ENCODE peak calls at places on chromosomes 5 and 9, in eight cellular contexts. T is WERI-Rb-1, I is nephron progenitor cell, O is left ventricle myocardium inferior, A is neural crest cell, W is foreskin fibroblast, Q is AG10803, R is esophagus squamous epithelium. S is an unnamed sample.

GRCh38 chr5:146042628-146043279 is 62.6 kb downstream of the PLAC8L1 start:
- DNase-seq in T (no peak), I (no peak), O (no peak), A (no peak), W (no peak), Q (peak; percentile 57), R (no peak), S (no peak)

GRCh38 chr5:131622633-131623032 is 12.4 kb downstream of the RAPGEF6 start:
- DNase-seq in T (no peak), I (no peak), O (no peak), A (no peak), W (peak; percentile 63), Q (peak; percentile 45), R (no peak), S (no peak)

GRCh38 chr5:180636403-180637075 is 12.9 kb downstream of the FLT4 start:
- DNase-seq in T (no peak), I (no peak), O (peak; percentile 12), A (no peak), W (no peak), Q (no peak), R (no peak), S (no peak)

GRCh38 chr5:78549043-78549442 is 99.5 kb downstream of the LHFPL2 start:
- DNase-seq in T (no peak), I (no peak), O (no peak), A (no peak), W (no peak), Q (no peak), R (no peak), S (no peak)

GRCh38 chr9:76218868-76219462 is 175.3 kb downstream of the RFK start:
- DNase-seq in T (no peak), I (peak; percentile 25), O (no peak), A (no peak), W (no peak), Q (no peak), R (no peak), S (no peak)

GRCh38 chr5:2284678-2285077 is 402.0 kb upstream of the IRX4 start:
- DNase-seq in T (no peak), I (no peak), O (no peak), A (no peak), W (no peak), Q (no peak), R (no peak), S (no peak)

GRCh38 chr5:81422671-81423070 is 28.7 kb upstream of the ACOT12 start:
- DNase-seq in T (no peak), I (no peak), O (no peak), A (no peak), W (peak; percentile 95), Q (peak; percentile 60), R (no peak), S (no peak)

GRCh38 chr5:100691545-100691944 is 156.4 kb downstream of the FAM174A start:
- DNase-seq in T (no peak), I (no peak), O (no peak), A (no peak), W (no peak), Q (no peak), R (no peak), S (no peak)

GRCh38 chr9:21294325-21294724 is 10.8 kb downstream of the IFNA5 start:
- DNase-seq in T (no peak), I (no peak), O (no peak), A (no peak), W (peak; percentile 26), Q (no peak), R (no peak), S (no peak)

GRCh38 chr5:99900302-99900811 is 634.8 kb upstream of the FAM174A start:
- DNase-seq in T (no peak), I (no peak), O (no peak), A (no peak), W (no peak), Q (no peak), R (no peak), S (no peak)

GRCh38 chr9:134049236-134049635 is 18.6 kb downstream of the BRD3 start:
- DNase-seq in T (no peak), I (no peak), O (peak; percentile 78), A (no peak), W (no peak), Q (no peak), R (no peak), S (no peak)

GRCh38 chr5:169100735-169101075 is 200.2 kb downstream of the SLIT3 start:
- DNase-seq in T (no peak), I (no peak), O (no peak), A (no peak), W (peak; percentile 62), Q (peak; percentile 81), R (no peak), S (no peak)

GRCh38 chr5:38888023-38888422 is 42.2 kb downstream of the OSMR start:
- DNase-seq in T (no peak), I (no peak), O (no peak), A (no peak), W (no peak), Q (no peak), R (no peak), S (no peak)

GRCh38 chr9:105449081-105449480 is 1.2 kb downstream of the FSD1L start:
- DNase-seq in T (no peak), I (no peak), O (no peak), A (no peak), W (no peak), Q (no peak), R (no peak), S (no peak)

GRCh38 chr5:3281346-3281745 is 314.3 kb upstream of the IRX1 start:
- DNase-seq in T (no peak), I (no peak), O (no peak), A (no peak), W (no peak), Q (no peak), R (no peak), S (no peak)

GRCh38 chr9:118963674-118964073 is 405.6 kb downstream of the BRINP1 start:
- DNase-seq in T (no peak), I (no peak), O (no peak), A (no peak), W (no peak), Q (no peak), R (no peak), S (no peak)

GRCh38 chr5:180116441-180117377 is 45.1 kb upstream of the RNF130 start:
- DNase-seq in T (no peak), I (no peak), O (no peak), A (peak; percentile 29), W (no peak), Q (no peak), R (no peak), S (no peak)

GRCh38 chr9:108156270-108156998 is 666.9 kb upstream of the KLF4 start:
- DNase-seq in T (no peak), I (no peak), O (no peak), A (no peak), W (peak; percentile 25), Q (peak; percentile 2), R (no peak), S (no peak)

GRCh38 chr9:70868661-70869652 is 252.5 kb downstream of the TRPM3 start:
- DNase-seq in T (peak; percentile 85), I (no peak), O (no peak), A (no peak), W (no peak), Q (no peak), R (no peak), S (no peak)

GRCh38 chr5:41457942-41458341 is 52.5 kb downstream of the PLCXD3 start:
- DNase-seq in T (no peak), I (no peak), O (no peak), A (no peak), W (no peak), Q (no peak), R (no peak), S (no peak)
- TF ChIP-seq CTCF in T (no peak), I (no peak), O (no peak), A (no peak), W (no peak), Q (no peak), R (no peak), S (no peak)

GRCh38 chr5:112737472-112738179 is at the start of gene APC:
- DNase-seq in T (peak; percentile 93), I (peak; percentile 86), O (peak; percentile 96), A (peak; percentile 82), W (peak; percentile 87), Q (peak; percentile 91), R (peak; percentile 34), S (peak; percentile 89)

GRCh38 chr5:112734597-112734996 is 3.1 kb upstream of the APC start:
- DNase-seq in T (no peak), I (no peak), O (no peak), A (no peak), W (no peak), Q (no peak), R (no peak), S (no peak)

GRCh38 chr5:112733586-112733985 is 4.1 kb upstream of the APC start:
- DNase-seq in T (no peak), I (no peak), O (no peak), A (no peak), W (no peak), Q (no peak), R (no peak), S (no peak)

GRCh38 chr5:112737088-112737471 is 605 bp upstream of the APC start:
- DNase-seq in T (no peak), I (no peak), O (no peak), A (no peak), W (peak; percentile 1), Q (no peak), R (no peak), S (no peak)

DNA sequence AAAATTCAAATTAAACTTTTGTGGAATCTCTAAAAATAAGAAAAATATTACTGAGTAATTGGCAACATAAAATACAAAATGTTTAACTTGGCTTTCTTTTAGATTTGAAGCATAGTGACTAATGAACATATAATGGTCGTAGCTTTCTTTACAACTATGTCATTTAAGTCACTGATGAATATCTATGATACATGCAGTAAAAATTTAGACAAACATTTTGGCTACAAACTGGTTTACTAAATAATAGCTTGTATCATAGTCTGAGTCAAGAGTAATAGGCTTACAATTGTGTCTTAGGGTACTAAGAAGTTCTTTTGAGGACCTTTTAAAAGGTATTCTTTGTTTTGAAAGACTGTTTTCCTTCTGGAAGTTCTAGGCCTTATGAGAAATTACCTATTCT is 2.0 kb upstream of the APC start:
- DNase-seq in T (no peak), I (no peak), O (no peak), A (no peak), W (peak; percentile 34), Q (peak; percentile 64), R (no peak), S (no peak)
- TF ChIP-seq CTCF in T (no peak), I (no peak), O (no peak), A (no peak), W (no peak), Q (no peak), R (no peak), S (no peak)

DNA sequence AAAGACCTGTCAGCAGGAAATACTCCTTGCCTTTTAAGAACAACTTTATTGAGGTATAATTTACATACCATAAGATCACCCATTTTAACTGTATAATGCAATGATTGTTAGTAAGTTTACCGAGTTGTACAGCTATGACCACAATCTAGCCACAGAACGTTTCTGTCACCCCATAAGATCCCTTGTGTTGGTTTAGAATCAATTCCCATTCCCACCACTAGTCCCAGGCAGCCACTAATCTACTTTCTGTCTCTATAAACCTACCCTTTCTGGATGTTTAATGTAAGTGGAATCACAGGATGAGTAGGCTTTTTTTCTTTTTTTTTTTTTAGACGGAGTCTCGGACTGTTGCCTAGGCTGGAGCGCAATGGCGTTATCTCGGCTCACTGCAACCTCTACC is 4.4 kb downstream of the GPR107 start:
- DNase-seq in T (no peak), I (no peak), O (no peak), A (no peak), W (no peak), Q (no peak), R (no peak), S (no peak)
- TF ChIP-seq CTCF in T (peak; percentile 28), I (peak; percentile 14), O (no peak), A (peak; percentile 56), W (no peak), Q (peak; percentile 31), R (no peak), S (no peak)

GRCh38 chr5:119363271-119363670 is 7.5 kb downstream of the TNFAIP8 start:
- DNase-seq in T (no peak), I (no peak), O (no peak), A (no peak), W (no peak), Q (no peak), R (no peak), S (no peak)
- TF ChIP-seq CTCF in T (no peak), I (no peak), O (no peak), A (no peak), W (no peak), Q (no peak), R (no peak), S (no peak)